ENCODE peak calls at places on chromosomes 4 and X, in nine cellular contexts. One of them, this sample, is unnamed.

GRCh38 chr4:182968917-182969650 is 51.9 kb upstream of the DCTD start:
- DNase-seq in cardiac muscle cell: no peak
- DNase-seq in body of pancreas: no peak
- DNase-seq in CD8-positive, alpha-beta memory T cell: no peak
- DNase-seq in transverse colon: no peak
- DNase-seq in uterus: no peak
- DNase-seq in neuronal stem cell: no peak
- DNase-seq in AG04450: no peak
- DNase-seq in thyroid gland: no peak
- DNase-seq in this sample: no peak

GRCh38 chr4:125780159-125780558 is 465.4 kb downstream of the FAT4 start:
- DNase-seq in cardiac muscle cell: no peak
- DNase-seq in transverse colon: no peak
- DNase-seq in AG04450: peak
- DNase-seq in CD8-positive, alpha-beta memory T cell: no peak
- DNase-seq in uterus: no peak
- DNase-seq in thyroid gland: no peak
- DNase-seq in body of pancreas: no peak
- DNase-seq in neuronal stem cell: no peak
- DNase-seq in this sample: no peak

GRCh38 chr4:101102114-101102752 is 245.1 kb downstream of the PPP3CA start:
- DNase-seq in uterus: peak
- DNase-seq in thyroid gland: peak
- DNase-seq in AG04450: peak
- DNase-seq in neuronal stem cell: no peak
- DNase-seq in body of pancreas: peak
- DNase-seq in transverse colon: peak
- DNase-seq in cardiac muscle cell: no peak
- DNase-seq in CD8-positive, alpha-beta memory T cell: no peak
- DNase-seq in this sample: no peak

GRCh38 chr4:103197765-103198110 is 405 bp downstream of the CENPE start:
- DNase-seq in cardiac muscle cell: no peak
- DNase-seq in body of pancreas: no peak
- DNase-seq in AG04450: no peak
- DNase-seq in transverse colon: no peak
- DNase-seq in uterus: no peak
- DNase-seq in thyroid gland: no peak
- DNase-seq in CD8-positive, alpha-beta memory T cell: no peak
- DNase-seq in neuronal stem cell: no peak
- DNase-seq in this sample: no peak

GRCh38 chrX:5810636-5811035 is 418.0 kb downstream of the NLGN4X start:
- DNase-seq in uterus: no peak
- DNase-seq in CD8-positive, alpha-beta memory T cell: no peak
- DNase-seq in transverse colon: no peak
- DNase-seq in neuronal stem cell: no peak
- DNase-seq in AG04450: no peak
- DNase-seq in thyroid gland: no peak
- DNase-seq in body of pancreas: no peak
- DNase-seq in cardiac muscle cell: peak
- DNase-seq in this sample: no peak

GRCh38 chr4:125321709-125322362 is 7.1 kb downstream of the FAT4 start:
- DNase-seq in transverse colon: no peak
- DNase-seq in AG04450: no peak
- DNase-seq in body of pancreas: no peak
- DNase-seq in cardiac muscle cell: no peak
- DNase-seq in neuronal stem cell: no peak
- DNase-seq in uterus: no peak
- DNase-seq in CD8-positive, alpha-beta memory T cell: no peak
- DNase-seq in thyroid gland: no peak
- DNase-seq in this sample: no peak

GRCh38 chrX:119459181-119459580 is 9.1 kb upstream of the SLC25A5 start:
- DNase-seq in uterus: no peak
- DNase-seq in transverse colon: no peak
- DNase-seq in thyroid gland: no peak
- DNase-seq in AG04450: no peak
- DNase-seq in CD8-positive, alpha-beta memory T cell: no peak
- DNase-seq in body of pancreas: no peak
- DNase-seq in neuronal stem cell: no peak
- DNase-seq in cardiac muscle cell: no peak
- DNase-seq in this sample: no peak

GRCh38 chr4:82248903-82249632 is 124.7 kb downstream of the HNRNPD start:
- DNase-seq in CD8-positive, alpha-beta memory T cell: no peak
- DNase-seq in thyroid gland: no peak
- DNase-seq in transverse colon: no peak
- DNase-seq in uterus: no peak
- DNase-seq in body of pancreas: no peak
- DNase-seq in neuronal stem cell: no peak
- DNase-seq in AG04450: no peak
- DNase-seq in cardiac muscle cell: peak
- DNase-seq in this sample: no peak

GRCh38 chrX:46279925-46280313 is 265.3 kb downstream of the ZNF674 start:
- DNase-seq in neuronal stem cell: no peak
- DNase-seq in uterus: no peak
- DNase-seq in cardiac muscle cell: no peak
- DNase-seq in transverse colon: no peak
- DNase-seq in AG04450: no peak
- DNase-seq in thyroid gland: no peak
- DNase-seq in CD8-positive, alpha-beta memory T cell: no peak
- DNase-seq in body of pancreas: no peak
- DNase-seq in this sample: peak

GRCh38 chr4:153771058-153771457 is 11.2 kb upstream of the RNF175 start:
- DNase-seq in transverse colon: no peak
- DNase-seq in AG04450: no peak
- DNase-seq in thyroid gland: no peak
- DNase-seq in cardiac muscle cell: no peak
- DNase-seq in body of pancreas: no peak
- DNase-seq in uterus: no peak
- DNase-seq in neuronal stem cell: no peak
- DNase-seq in CD8-positive, alpha-beta memory T cell: no peak
- DNase-seq in this sample: no peak

GRCh38 chr4:1200425-1201035 is 28.1 kb upstream of the SPON2 start:
- DNase-seq in uterus: peak
- DNase-seq in neuronal stem cell: no peak
- DNase-seq in cardiac muscle cell: no peak
- DNase-seq in transverse colon: peak
- DNase-seq in thyroid gland: no peak
- DNase-seq in AG04450: peak
- DNase-seq in body of pancreas: peak
- DNase-seq in CD8-positive, alpha-beta memory T cell: peak
- DNase-seq in this sample: no peak

GRCh38 chr4:56345461-56345860 is 41.8 kb downstream of the AASDH start:
- DNase-seq in uterus: no peak
- DNase-seq in transverse colon: no peak
- DNase-seq in AG04450: no peak
- DNase-seq in thyroid gland: no peak
- DNase-seq in cardiac muscle cell: no peak
- DNase-seq in CD8-positive, alpha-beta memory T cell: no peak
- DNase-seq in neuronal stem cell: no peak
- DNase-seq in body of pancreas: no peak
- DNase-seq in this sample: no peak
- H3K27ac ChIP-seq in uterus: no peak
- H3K27ac ChIP-seq in transverse colon: no peak
- H3K27ac ChIP-seq in AG04450: no peak
- H3K27ac ChIP-seq in thyroid gland: no peak
- H3K27ac ChIP-seq in cardiac muscle cell: no peak
- H3K27ac ChIP-seq in CD8-positive, alpha-beta memory T cell: no peak
- H3K27ac ChIP-seq in neuronal stem cell: no peak
- H3K27ac ChIP-seq in body of pancreas: no peak
- H3K27ac ChIP-seq in this sample: no peak

GRCh38 chrX:15909605-15910004 is 55.0 kb upstream of the AP1S2 start:
- DNase-seq in neuronal stem cell: no peak
- DNase-seq in uterus: no peak
- DNase-seq in thyroid gland: no peak
- DNase-seq in body of pancreas: no peak
- DNase-seq in AG04450: no peak
- DNase-seq in transverse colon: no peak
- DNase-seq in CD8-positive, alpha-beta memory T cell: no peak
- DNase-seq in cardiac muscle cell: no peak
- DNase-seq in this sample: no peak
- H3K27ac ChIP-seq in neuronal stem cell: no peak
- H3K27ac ChIP-seq in uterus: no peak
- H3K27ac ChIP-seq in thyroid gland: no peak
- H3K27ac ChIP-seq in body of pancreas: no peak
- H3K27ac ChIP-seq in AG04450: no peak
- H3K27ac ChIP-seq in transverse colon: no peak
- H3K27ac ChIP-seq in CD8-positive, alpha-beta memory T cell: no peak
- H3K27ac ChIP-seq in cardiac muscle cell: no peak
- H3K27ac ChIP-seq in this sample: no peak

DNA sequence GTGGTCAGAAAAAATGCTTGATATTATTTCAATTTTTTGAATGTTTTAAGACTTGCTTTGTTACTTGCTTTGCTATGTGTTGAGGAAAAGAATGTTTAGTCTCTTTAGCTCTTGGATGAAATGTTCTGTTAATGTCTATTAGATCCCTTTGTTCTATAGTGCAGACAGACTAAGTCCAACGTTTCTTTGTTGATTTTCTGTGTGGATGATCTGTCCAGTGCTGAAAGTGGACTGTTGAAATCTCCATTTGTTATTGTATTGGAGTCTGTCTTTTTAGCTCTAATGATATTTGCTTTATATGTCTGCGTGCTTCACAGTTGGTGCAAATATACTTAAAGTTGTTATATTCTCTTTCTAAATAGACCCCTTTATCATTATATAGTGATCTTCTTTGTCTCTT is 220.6 kb downstream of the GUCY2F start:
- DNase-seq in transverse colon: no peak
- DNase-seq in body of pancreas: no peak
- DNase-seq in uterus: no peak
- DNase-seq in cardiac muscle cell: no peak
- DNase-seq in thyroid gland: no peak
- DNase-seq in neuronal stem cell: no peak
- DNase-seq in AG04450: no peak
- DNase-seq in CD8-positive, alpha-beta memory T cell: no peak
- DNase-seq in this sample: no peak
- H3K27ac ChIP-seq in transverse colon: no peak
- H3K27ac ChIP-seq in body of pancreas: no peak
- H3K27ac ChIP-seq in uterus: no peak
- H3K27ac ChIP-seq in cardiac muscle cell: no peak
- H3K27ac ChIP-seq in thyroid gland: no peak
- H3K27ac ChIP-seq in neuronal stem cell: no peak
- H3K27ac ChIP-seq in AG04450: no peak
- H3K27ac ChIP-seq in CD8-positive, alpha-beta memory T cell: no peak
- H3K27ac ChIP-seq in this sample: no peak

DNA sequence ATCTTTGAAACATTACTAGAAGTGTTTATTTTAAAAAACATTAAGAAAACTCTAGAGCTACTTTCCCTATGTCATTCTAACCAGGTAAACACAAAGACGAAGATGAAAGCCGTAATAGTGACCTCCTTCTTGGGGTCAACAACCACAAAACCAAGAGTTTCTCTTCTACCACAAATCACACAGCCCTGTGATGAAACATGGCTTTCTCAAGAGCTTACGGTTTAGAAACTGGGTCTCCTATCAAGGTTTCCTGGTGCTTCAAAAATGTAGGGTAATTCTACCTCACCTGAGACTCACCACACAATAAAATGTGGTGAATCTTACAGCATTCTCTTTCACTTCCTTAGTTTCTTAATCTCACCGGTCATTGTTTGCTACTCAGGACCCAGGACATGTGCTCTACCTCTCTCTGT is 50.9 kb downstream of the CORIN start:
- DNase-seq in cardiac muscle cell: no peak
- DNase-seq in CD8-positive, alpha-beta memory T cell: no peak
- DNase-seq in thyroid gland: no peak
- DNase-seq in neuronal stem cell: no peak
- DNase-seq in AG04450: no peak
- DNase-seq in uterus: no peak
- DNase-seq in transverse colon: no peak
- DNase-seq in body of pancreas: no peak
- DNase-seq in this sample: no peak
- H3K27ac ChIP-seq in cardiac muscle cell: peak
- H3K27ac ChIP-seq in CD8-positive, alpha-beta memory T cell: no peak
- H3K27ac ChIP-seq in thyroid gland: no peak
- H3K27ac ChIP-seq in neuronal stem cell: no peak
- H3K27ac ChIP-seq in AG04450: no peak
- H3K27ac ChIP-seq in uterus: no peak
- H3K27ac ChIP-seq in transverse colon: no peak
- H3K27ac ChIP-seq in body of pancreas: no peak
- H3K27ac ChIP-seq in this sample: no peak

GRCh38 chrX:154371771-154372300 is 2.6 kb downstream of the FLNA start:
- DNase-seq in AG04450: no peak
- DNase-seq in uterus: no peak
- DNase-seq in cardiac muscle cell: no peak
- DNase-seq in body of pancreas: no peak
- DNase-seq in transverse colon: no peak
- DNase-seq in neuronal stem cell: no peak
- DNase-seq in thyroid gland: peak
- DNase-seq in CD8-positive, alpha-beta memory T cell: no peak
- DNase-seq in this sample: no peak

GRCh38 chrX:154375156-154375504 is 696 bp upstream of the FLNA start:
- DNase-seq in uterus: no peak
- DNase-seq in neuronal stem cell: no peak
- DNase-seq in body of pancreas: no peak
- DNase-seq in transverse colon: no peak
- DNase-seq in thyroid gland: no peak
- DNase-seq in AG04450: no peak
- DNase-seq in CD8-positive, alpha-beta memory T cell: no peak
- DNase-seq in cardiac muscle cell: no peak
- DNase-seq in this sample: no peak

GRCh38 chrX:154372612-154373022 is 1.8 kb downstream of the FLNA start:
- DNase-seq in AG04450: no peak
- DNase-seq in uterus: no peak
- DNase-seq in neuronal stem cell: no peak
- DNase-seq in body of pancreas: no peak
- DNase-seq in thyroid gland: no peak
- DNase-seq in CD8-positive, alpha-beta memory T cell: peak
- DNase-seq in cardiac muscle cell: peak
- DNase-seq in transverse colon: no peak
- DNase-seq in this sample: no peak

GRCh38 chrX:154374361-154375155 is at the start of gene FLNA:
- DNase-seq in body of pancreas: peak
- DNase-seq in transverse colon: peak
- DNase-seq in uterus: peak
- DNase-seq in cardiac muscle cell: peak
- DNase-seq in AG04450: no peak
- DNase-seq in neuronal stem cell: no peak
- DNase-seq in thyroid gland: peak
- DNase-seq in CD8-positive, alpha-beta memory T cell: no peak
- DNase-seq in this sample: no peak

GRCh38 chrX:154373340-154374306 is 811 bp downstream of the FLNA start:
- DNase-seq in transverse colon: peak
- DNase-seq in uterus: peak
- DNase-seq in body of pancreas: peak
- DNase-seq in neuronal stem cell: no peak
- DNase-seq in AG04450: peak
- DNase-seq in CD8-positive, alpha-beta memory T cell: no peak
- DNase-seq in cardiac muscle cell: peak
- DNase-seq in thyroid gland: peak
- DNase-seq in this sample: no peak
- H3K27ac ChIP-seq in transverse colon: peak
- H3K27ac ChIP-seq in uterus: peak
- H3K27ac ChIP-seq in body of pancreas: peak
- H3K27ac ChIP-seq in neuronal stem cell: no peak
- H3K27ac ChIP-seq in AG04450: peak
- H3K27ac ChIP-seq in CD8-positive, alpha-beta memory T cell: peak
- H3K27ac ChIP-seq in cardiac muscle cell: peak
- H3K27ac ChIP-seq in thyroid gland: peak
- H3K27ac ChIP-seq in this sample: peak